ENCODE peak calls at places on chromosomes 12 and 14, in six cellular contexts. W is heart left ventricle; J is kidney; A is tibial nerve; K is IMR-90; B is CD8-positive, alpha-beta T cell. C is an unnamed sample. For H3K4me1, the result is how much of the 10 kb centered on the place peaks cover.

GRCh38 chr14:56808314-56809201 is 1.7 kb downstream of the OTX2 start:
- DNase-seq in W (no peak), A (no peak), B (no peak), K (no peak), J (no peak), C (no peak)

GRCh38 chr12:115617391-115617790 is 660.1 kb downstream of the MED13L start:
- DNase-seq in B (no peak), A (no peak), J (no peak), W (no peak), K (no peak), C (no peak)

GRCh38 chr12:2284321-2284813 is 231.6 kb downstream of the CACNA1C start:
- DNase-seq in K (peak), W (no peak), A (no peak), J (no peak), B (no peak), C (peak)

GRCh38 chr14:59046746-59047145 is 141.7 kb upstream of the DAAM1 start:
- DNase-seq in J (no peak), K (no peak), W (no peak), A (no peak), B (no peak), C (no peak)

GRCh38 chr12:41286426-41286825 is 98.3 kb downstream of the PDZRN4 start:
- DNase-seq in K (no peak), J (no peak), A (no peak), B (no peak), W (no peak), C (no peak)

GRCh38 chr14:23555882-23556699 is at the start of gene THTPA:
- DNase-seq in W (peak), B (peak), A (peak), J (peak), K (peak), C (peak)

GRCh38 chr14:89953602-89954001 is 928 bp downstream of the EFCAB11 start:
- DNase-seq in A (no peak), B (no peak), K (no peak), J (no peak), W (no peak), C (no peak)

GRCh38 chr14:77063581-77064289 is 34.3 kb upstream of the CIPC start:
- DNase-seq in W (no peak), K (peak), J (no peak), A (no peak), B (no peak), C (no peak)

GRCh38 chr12:132478433-132478803 is 11.5 kb upstream of the FBRSL1 start:
- DNase-seq in K (no peak), J (peak), A (no peak), W (peak), B (no peak), C (no peak)

GRCh38 chr14:24088095-24088494 is 6.0 kb upstream of the PCK2 start:
- DNase-seq in A (no peak), W (no peak), K (no peak), J (no peak), B (no peak), C (no peak)

GRCh38 chr14:105472496-105472991 is 2.1 kb upstream of the CRIP2 start:
- DNase-seq in W (peak), J (peak), K (no peak), B (no peak), A (no peak), C (no peak)

GRCh38 chr12:95884998-95885397 is 26.2 kb downstream of the SNRPF start:
- DNase-seq in A (no peak), K (no peak), W (no peak), J (no peak), B (no peak), C (no peak)

GRCh38 chr12:51320695-51321320 is 3.2 kb downstream of the BIN2 start:
- DNase-seq in J (no peak), W (no peak), B (peak), K (peak), A (no peak), C (no peak)

GRCh38 chr14:24255438-24255837 is 7.5 kb downstream of the TGM1 start:
- DNase-seq in W (no peak), K (no peak), A (no peak), J (no peak), B (no peak), C (no peak)

GRCh38 chr14:51776102-51776894 is 84.1 kb upstream of the GNG2 start:
- DNase-seq in K (peak), B (peak), A (peak), W (no peak), J (no peak), C (no peak)

GRCh38 chr12:44546037-44546436 is 330.1 kb downstream of the NELL2 start:
- DNase-seq in B (no peak), J (no peak), A (no peak), K (no peak), W (no peak), C (no peak)

GRCh38 chr12:40668095-40668494 is 24.1 kb upstream of the CNTN1 start:
- DNase-seq in A (no peak), J (no peak), K (no peak), B (no peak), W (no peak), C (no peak)

GRCh38 chr12:67648306-67649164 is at the start of gene DYRK2:
- DNase-seq in W (peak), A (peak), K (peak), B (peak), J (peak), C (peak)

GRCh38 chr12:67646775-67647174 is 1.8 kb upstream of the DYRK2 start:
- DNase-seq in J (no peak), K (no peak), W (no peak), A (no peak), B (no peak), C (no peak)

GRCh38 chr12:67649165-67650126 is 901 bp downstream of the DYRK2 start:
- DNase-seq in W (peak), K (no peak), J (peak), A (no peak), B (peak), C (peak)

GRCh38 chr12:67647251-67647546 is 1.3 kb upstream of the DYRK2 start:
- DNase-seq in W (peak), J (no peak), B (no peak), K (no peak), A (no peak), C (no peak)

GRCh38 chr12:67647547-67648305 is 819 bp upstream of the DYRK2 start:
- DNase-seq in W (peak), J (peak), K (peak), B (peak), A (peak), C (peak)
- TF ChIP-seq CTCF in W (peak), J (peak), K (peak), B (no peak), A (peak), C (peak)

DNA sequence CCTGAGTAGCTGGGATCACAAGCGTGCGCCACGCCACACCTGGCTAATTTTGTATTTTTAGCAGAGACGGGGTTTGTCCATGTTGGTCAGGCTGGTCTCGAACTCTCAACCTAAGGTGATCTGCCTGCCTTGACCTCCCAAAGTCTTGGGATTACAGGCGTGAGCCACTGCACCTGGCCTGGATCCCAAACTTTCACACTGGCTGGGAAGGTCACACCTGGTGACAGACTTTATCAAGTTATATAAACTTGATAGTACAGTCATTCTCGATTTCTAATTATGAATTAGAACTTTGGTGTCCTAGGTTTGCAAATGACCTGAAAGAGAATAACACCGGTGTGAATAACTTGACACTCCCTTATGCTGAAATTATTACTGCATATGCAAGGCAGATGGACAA is 6.0 kb downstream of the PLBD1 start:
- DNase-seq in W (no peak), J (no peak), A (no peak), K (no peak), B (no peak), C (no peak)
- H3K4me1 ChIP-seq in W (under half), J (under half), A (under half), K (under half), B (under half), C (under half)

DNA sequence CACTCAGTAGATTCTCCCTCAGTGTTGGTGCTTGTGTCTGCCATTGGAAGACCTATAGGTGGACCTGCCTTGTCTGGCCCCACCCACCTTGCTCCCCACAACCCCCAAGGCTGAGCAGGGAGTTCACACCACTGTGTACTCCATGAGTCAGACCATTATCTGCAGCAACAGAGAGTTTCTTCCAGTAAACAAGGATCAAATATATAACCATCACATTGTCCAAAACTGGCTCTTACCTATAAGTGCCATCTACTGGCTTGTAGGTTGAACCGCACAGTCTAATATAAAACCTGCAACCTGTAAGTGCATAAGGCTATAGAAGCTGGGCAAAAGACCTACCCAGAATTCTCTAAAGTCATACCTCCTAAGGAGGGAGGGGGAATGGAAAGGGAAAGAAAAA is 7.9 kb downstream of the TAS2R13 start:
- DNase-seq in J (no peak), W (no peak), A (no peak), K (no peak), B (no peak), C (no peak)
- TF ChIP-seq CTCF in J (no peak), W (no peak), A (no peak), K (no peak), B (no peak), C (no peak)

DNA sequence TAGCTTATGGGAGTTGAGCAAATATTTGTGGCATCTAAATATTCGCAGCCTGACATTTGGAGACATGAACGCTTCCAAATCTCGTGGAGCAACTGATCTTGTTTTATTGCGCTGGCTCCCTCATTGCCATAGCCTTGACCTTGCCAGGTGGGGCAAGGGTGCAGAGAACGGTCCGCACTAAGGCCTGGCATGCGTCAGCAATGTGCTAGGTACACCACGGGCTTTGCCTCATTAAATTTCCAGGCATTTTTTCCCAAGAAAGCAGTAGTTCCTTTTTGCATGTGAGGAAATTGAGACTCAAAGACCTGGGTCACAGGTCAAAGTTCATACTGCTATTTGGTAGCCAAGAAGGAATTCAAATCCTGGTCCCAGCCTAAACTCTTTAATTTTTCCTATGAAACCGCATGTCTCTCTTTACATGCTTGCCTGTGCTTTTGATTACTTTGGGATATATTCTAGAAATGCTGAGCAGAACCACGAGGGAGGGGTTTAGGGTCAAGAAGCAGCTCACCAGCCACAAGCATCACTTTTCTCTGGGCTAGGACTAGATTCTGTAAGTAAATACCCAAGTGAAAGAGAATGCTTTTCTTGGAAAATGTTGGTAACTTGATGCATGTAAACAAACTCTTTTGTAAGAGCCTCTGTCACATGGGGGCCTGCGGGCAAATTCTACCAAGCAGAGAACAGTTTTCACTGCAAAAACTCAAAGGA is 891.6 kb downstream of the VRK1 start:
- DNase-seq in W (no peak), B (no peak), J (no peak), A (no peak), K (no peak), C (no peak)
- H3K4me1 ChIP-seq in W (under half), B (under half), J (under half), A (under half), K (under half), C (under half)

DNA sequence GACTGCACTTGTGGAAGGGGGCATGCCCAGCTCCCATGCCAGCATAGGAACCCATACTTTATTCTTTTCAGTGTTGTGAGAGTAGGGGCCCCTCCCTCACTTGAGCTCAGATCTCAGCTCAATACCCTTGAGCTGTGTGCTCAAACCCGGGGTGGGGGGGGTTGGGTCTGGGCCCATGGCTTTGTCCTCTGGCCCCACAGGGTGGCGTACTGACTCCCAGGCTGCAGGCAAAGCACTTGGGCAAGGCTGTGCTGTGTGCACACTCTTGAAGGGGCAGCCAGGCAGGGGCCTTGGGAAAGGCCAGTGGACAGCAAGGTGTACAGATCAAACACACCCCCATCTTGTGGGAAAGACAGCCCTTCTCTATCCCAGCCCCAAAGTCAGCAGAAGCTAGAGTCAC is 81.8 kb downstream of the WIF1 start:
- DNase-seq in B (no peak), A (no peak), W (no peak), J (no peak), K (no peak), C (no peak)
- TF ChIP-seq CTCF in B (no peak), A (no peak), W (no peak), J (no peak), K (no peak), C (no peak)

GRCh38 chr12:9736931-9737705 is 4.2 kb upstream of the CLECL1 start:
- DNase-seq in K (no peak), A (no peak), W (no peak), B (no peak), J (no peak), C (no peak)

GRCh38 chr12:9735601-9736000 is 2.7 kb upstream of the CLECL1 start:
- DNase-seq in B (no peak), J (no peak), W (no peak), A (no peak), K (no peak), C (no peak)

GRCh38 chr12:9741726-9742125 is 8.8 kb upstream of the CLECL1 start:
- DNase-seq in B (peak), K (no peak), W (no peak), A (no peak), J (no peak), C (no peak)

GRCh38 chr12:9742665-9743064 is 9.8 kb upstream of the CLECL1 start:
- DNase-seq in B (peak), K (no peak), J (peak), W (no peak), A (no peak), C (no peak)

DNA sequence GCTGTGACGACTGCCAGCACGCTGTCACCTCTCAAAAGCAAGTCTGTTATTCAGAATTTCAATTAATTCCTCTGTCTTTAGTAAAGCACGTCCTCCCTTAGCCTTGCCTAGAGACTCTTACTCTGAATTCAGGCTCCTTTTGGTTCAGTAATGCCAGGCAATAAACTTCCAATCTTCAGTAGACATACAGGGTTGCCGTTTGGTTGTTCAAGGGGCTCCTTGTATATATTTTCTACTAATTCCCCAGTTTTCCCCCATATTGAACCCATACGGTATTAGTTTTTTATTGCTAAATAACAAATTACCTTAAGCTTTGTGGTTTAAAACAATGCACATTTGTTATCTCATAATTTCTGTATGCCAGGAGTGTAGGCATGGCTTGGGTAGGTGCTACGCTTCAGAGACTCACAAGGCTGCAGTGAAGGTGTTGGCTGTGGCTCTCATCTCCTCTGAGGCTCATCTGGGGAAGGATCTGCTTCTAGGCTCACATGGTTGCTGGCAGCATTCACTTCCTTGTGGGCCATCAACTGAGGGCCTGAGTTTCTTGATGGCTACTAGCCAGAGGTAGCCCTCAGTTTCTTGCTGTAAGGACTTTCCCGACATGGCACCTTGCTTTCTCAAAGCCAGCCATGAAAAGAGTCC is 7.3 kb upstream of the CLECL1 start:
- DNase-seq in K (no peak), W (no peak), A (no peak), B (no peak), J (no peak), C (no peak)
- H3K4me1 ChIP-seq in K (under half), W (under half), A (under half), B (half or more), J (under half), C (under half)

DNA sequence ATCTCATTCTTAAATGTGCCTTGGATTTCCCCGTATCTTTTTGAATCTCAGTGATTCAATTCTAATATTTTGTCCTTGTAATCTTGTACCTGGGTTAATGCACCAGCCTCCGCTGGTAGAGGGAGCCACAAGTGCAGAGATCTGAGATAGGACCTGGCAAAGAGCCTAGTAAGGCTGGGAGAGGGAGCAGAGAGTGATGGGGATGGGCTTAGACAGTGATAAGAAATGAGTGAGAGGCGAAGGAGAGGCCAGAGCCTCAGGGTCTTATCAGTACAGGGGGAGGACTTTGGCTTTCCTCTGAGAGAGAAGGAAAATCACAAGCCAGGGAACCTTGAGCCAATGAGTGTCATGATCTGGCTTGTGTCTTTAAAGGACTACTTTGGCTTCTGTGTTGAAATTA is 30.5 kb upstream of the LMNTD1 start:
- DNase-seq in K (peak), W (no peak), A (no peak), J (no peak), B (no peak), C (no peak)
- TF ChIP-seq CTCF in K (peak), W (peak), A (peak), J (peak), B (no peak), C (peak)

C was measured in upper lobe of right lung.